ENCODE peak calls at places on chromosomes 12 and 14, in four cellular contexts. H is AML-193; C is stimulated activated CD4-positive, alpha-beta T cell treated with anti-CD3 and anti-CD28 coated beads, Interleukin-1b, Interleukin-23, amount 100 ng/mL, for 1 hour; L is CD8-positive, alpha-beta memory T cell. Q is an unnamed sample.
A peak's percentile ranks its signal among the peaks of the same experiment; 100 is the strongest.

GRCh38 chr12:104273503-104273902 is 30.0 kb upstream of the EID3 start:
- DNase-seq in L (no peak), C (no peak), H (no peak), Q (no peak)

GRCh38 chr12:125292700-125293099 is 227.5 kb downstream of the AACS start:
- DNase-seq in H (no peak), C (no peak), L (no peak), Q (no peak)

GRCh38 chr12:96824838-96825236 is 82.2 kb upstream of the NEDD1 start:
- DNase-seq in C (no peak), H (no peak), L (no peak), Q (no peak)

GRCh38 chr14:101496779-101497420 is 64.4 kb upstream of the DIO3 start:
- DNase-seq in C (no peak), L (no peak), H (no peak), Q (no peak)

GRCh38 chr12:49824886-49825285 is 3.3 kb downstream of the NCKAP5L start:
- DNase-seq in C (no peak), H (peak; percentile 85), L (no peak), Q (no peak)

GRCh38 chr14:24425704-24426103 is 3.8 kb downstream of the CBLN3 start:
- DNase-seq in L (no peak), C (no peak), H (no peak), Q (no peak)

GRCh38 chr12:24304285-24304684 is 354.8 kb upstream of the SOX5 start:
- DNase-seq in C (no peak), L (no peak), H (no peak), Q (no peak)

GRCh38 chr12:19196959-19197630 is 67.6 kb downstream of the PLEKHA5 start:
- DNase-seq in L (no peak), H (no peak), C (no peak), Q (no peak)

GRCh38 chr14:102711946-102712345 is 65.3 kb upstream of the TRAF3 start:
- DNase-seq in L (no peak), H (no peak), C (no peak), Q (no peak)

GRCh38 chr12:24255920-24256635 is 306.6 kb upstream of the SOX5 start:
- DNase-seq in L (no peak), C (no peak), H (no peak), Q (no peak)

GRCh38 chr12:130192667-130193345 is 30.5 kb downstream of the FZD10 start:
- DNase-seq in L (no peak), C (no peak), H (no peak), Q (no peak)

GRCh38 chr12:47850153-47851084 is 30.7 kb upstream of the HDAC7 start:
- DNase-seq in H (no peak), C (no peak), L (no peak), Q (no peak)

GRCh38 chr12:122282066-122282465 is 15.8 kb upstream of the VPS33A start:
- DNase-seq in H (no peak), C (no peak), L (no peak), Q (no peak)

GRCh38 chr12:78037707-78038106 is 207.0 kb downstream of the NAV3 start:
- DNase-seq in H (no peak), C (no peak), L (no peak), Q (no peak)

GRCh38 chr12:111405856-111406473 is at the start of gene SH2B3:
- DNase-seq in H (no peak), L (peak; percentile 87), C (peak; percentile 48), Q (no peak)

GRCh38 chr12:49328816-49329215 is 5.8 kb downstream of the TROAP start:
- DNase-seq in H (no peak), C (no peak), L (no peak), Q (no peak)

GRCh38 chr12:83474369-83474768 is 787.7 kb downstream of the TMTC2 start:
- DNase-seq in H (no peak), C (no peak), L (no peak), Q (no peak)

GRCh38 chr14:100677925-100678765 is 48.5 kb upstream of the DLK1 start:
- DNase-seq in L (no peak), H (no peak), C (no peak), Q (no peak)

GRCh38 chr12:50751921-50752721 is 11.8 kb upstream of the ATF1 start:
- DNase-seq in C (no peak), L (no peak), H (no peak), Q (peak; percentile 72)

GRCh38 chr12:69350777-69351176 is 2.6 kb downstream of the LYZ start:
- DNase-seq in C (no peak), H (no peak), L (no peak), Q (no peak)

GRCh38 chr12:56581418-56582145 is 48.5 kb downstream of the BAZ2A start:
- DNase-seq in L (peak; percentile 46), C (no peak), H (no peak), Q (no peak)

GRCh38 chr14:62015945-62016344 is 253.7 kb downstream of the SNAPC1 start:
- DNase-seq in H (no peak), L (no peak), C (no peak), Q (no peak)

GRCh38 chr14:29236848-29237247 is 470.3 kb downstream of the FOXG1 start:
- DNase-seq in L (no peak), H (no peak), C (no peak), Q (no peak)